ENCODE peak calls at places on chromosome 4, in eight cellular contexts. One of them, this sample, is unnamed.

GRCh38 chr4:168830777-168831512 is 179.1 kb downstream of the CBR4 start:
- DNase-seq in tibial nerve: no peak
- DNase-seq in uterus: no peak
- DNase-seq in ovary: no peak
- DNase-seq in breast epithelium: no peak
- DNase-seq in sigmoid colon: no peak
- DNase-seq in body of pancreas: no peak
- DNase-seq in K562: no peak
- DNase-seq in this sample: no peak

GRCh38 chr4:123649644-123650356 is 253.2 kb downstream of the SPRY1 start:
- DNase-seq in tibial nerve: no peak
- DNase-seq in uterus: peak; percentile 38
- DNase-seq in ovary: peak; percentile 34
- DNase-seq in breast epithelium: no peak
- DNase-seq in sigmoid colon: peak; percentile 75
- DNase-seq in body of pancreas: peak; percentile 75
- DNase-seq in K562: no peak
- DNase-seq in this sample: no peak

GRCh38 chr4:75549019-75549418 is 6.8 kb upstream of the ODAPH start:
- DNase-seq in tibial nerve: no peak
- DNase-seq in uterus: no peak
- DNase-seq in ovary: no peak
- DNase-seq in breast epithelium: no peak
- DNase-seq in sigmoid colon: no peak
- DNase-seq in body of pancreas: no peak
- DNase-seq in K562: no peak
- DNase-seq in this sample: no peak

GRCh38 chr4:53962516-53963225 is 101.7 kb downstream of the CHIC2 start:
- DNase-seq in tibial nerve: no peak
- DNase-seq in uterus: no peak
- DNase-seq in ovary: no peak
- DNase-seq in breast epithelium: no peak
- DNase-seq in sigmoid colon: no peak
- DNase-seq in body of pancreas: no peak
- DNase-seq in K562: no peak
- DNase-seq in this sample: no peak

GRCh38 chr4:1400861-1401408 is 5.3 kb downstream of the NKX1-1 start:
- DNase-seq in tibial nerve: no peak
- DNase-seq in uterus: no peak
- DNase-seq in ovary: no peak
- DNase-seq in breast epithelium: no peak
- DNase-seq in sigmoid colon: peak; percentile 52
- DNase-seq in body of pancreas: no peak
- DNase-seq in K562: no peak
- DNase-seq in this sample: no peak

GRCh38 chr4:83929550-83929949 is 393.6 kb downstream of the GPAT3 start:
- DNase-seq in tibial nerve: no peak
- DNase-seq in uterus: no peak
- DNase-seq in ovary: no peak
- DNase-seq in breast epithelium: no peak
- DNase-seq in sigmoid colon: no peak
- DNase-seq in body of pancreas: no peak
- DNase-seq in K562: no peak
- DNase-seq in this sample: no peak

GRCh38 chr4:61663310-61663709 is 463.2 kb downstream of the ADGRL3 start:
- DNase-seq in tibial nerve: no peak
- DNase-seq in uterus: no peak
- DNase-seq in ovary: no peak
- DNase-seq in breast epithelium: no peak
- DNase-seq in sigmoid colon: peak; percentile 64
- DNase-seq in body of pancreas: no peak
- DNase-seq in K562: no peak
- DNase-seq in this sample: no peak

GRCh38 chr4:98102660-98103059 is 40.6 kb downstream of the STPG2 start:
- DNase-seq in tibial nerve: no peak
- DNase-seq in uterus: no peak
- DNase-seq in ovary: no peak
- DNase-seq in breast epithelium: no peak
- DNase-seq in sigmoid colon: no peak
- DNase-seq in body of pancreas: no peak
- DNase-seq in K562: no peak
- DNase-seq in this sample: no peak

GRCh38 chr4:76687730-76688441 is 210.1 kb downstream of the SOWAHB start:
- DNase-seq in tibial nerve: no peak
- DNase-seq in uterus: no peak
- DNase-seq in ovary: no peak
- DNase-seq in breast epithelium: no peak
- DNase-seq in sigmoid colon: no peak
- DNase-seq in body of pancreas: no peak
- DNase-seq in K562: peak; percentile 44
- DNase-seq in this sample: no peak

GRCh38 chr4:113958766-113959540 is 20.5 kb downstream of the ARSJ start:
- DNase-seq in tibial nerve: no peak
- DNase-seq in uterus: no peak
- DNase-seq in ovary: no peak
- DNase-seq in breast epithelium: no peak
- DNase-seq in sigmoid colon: no peak
- DNase-seq in body of pancreas: no peak
- DNase-seq in K562: no peak
- DNase-seq in this sample: no peak

GRCh38 chr4:3087398-3087797 is 12.9 kb downstream of the HTT start:
- DNase-seq in tibial nerve: no peak
- DNase-seq in uterus: no peak
- DNase-seq in ovary: no peak
- DNase-seq in breast epithelium: no peak
- DNase-seq in sigmoid colon: no peak
- DNase-seq in body of pancreas: no peak
- DNase-seq in K562: no peak
- DNase-seq in this sample: no peak

DNA sequence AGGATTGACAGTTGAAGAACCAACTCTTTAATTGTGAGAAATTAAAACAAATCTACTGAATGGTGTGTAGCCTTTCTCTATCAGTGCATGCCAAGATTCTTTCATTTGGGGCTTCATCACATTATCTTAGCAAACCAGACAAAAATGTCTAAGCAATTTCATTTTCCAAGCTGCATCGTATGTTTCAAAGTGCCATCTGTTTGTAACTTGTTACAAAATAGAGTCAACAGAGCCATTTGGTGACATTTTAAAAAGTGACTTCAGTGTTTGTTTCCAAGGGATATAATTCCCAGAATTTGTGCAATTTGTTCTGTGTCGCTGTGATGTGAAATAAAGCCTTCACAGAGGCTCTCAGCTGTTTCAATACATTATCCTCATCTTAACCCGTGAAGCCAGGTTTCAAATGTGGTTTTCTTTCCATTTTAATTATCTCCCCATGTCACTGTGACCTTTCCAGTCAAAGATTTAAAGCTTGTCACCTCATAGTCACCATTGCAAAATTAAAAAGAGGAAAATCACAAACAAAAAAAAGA is 46.0 kb upstream of the C1QTNF7 start:
- DNase-seq in tibial nerve: no peak
- DNase-seq in uterus: no peak
- DNase-seq in ovary: no peak
- DNase-seq in breast epithelium: no peak
- DNase-seq in sigmoid colon: no peak
- DNase-seq in body of pancreas: no peak
- DNase-seq in K562: no peak
- DNase-seq in this sample: no peak
- H3K4me3 ChIP-seq in tibial nerve: no peak overlapping the region
- H3K4me3 ChIP-seq in uterus: no peak overlapping the region
- H3K4me3 ChIP-seq in ovary: no peak overlapping the region
- H3K4me3 ChIP-seq in breast epithelium: no peak overlapping the region
- H3K4me3 ChIP-seq in sigmoid colon: no peak overlapping the region
- H3K4me3 ChIP-seq in body of pancreas: no peak overlapping the region
- H3K4me3 ChIP-seq in K562: no peak overlapping the region
- H3K4me3 ChIP-seq in this sample: no peak overlapping the region

DNA sequence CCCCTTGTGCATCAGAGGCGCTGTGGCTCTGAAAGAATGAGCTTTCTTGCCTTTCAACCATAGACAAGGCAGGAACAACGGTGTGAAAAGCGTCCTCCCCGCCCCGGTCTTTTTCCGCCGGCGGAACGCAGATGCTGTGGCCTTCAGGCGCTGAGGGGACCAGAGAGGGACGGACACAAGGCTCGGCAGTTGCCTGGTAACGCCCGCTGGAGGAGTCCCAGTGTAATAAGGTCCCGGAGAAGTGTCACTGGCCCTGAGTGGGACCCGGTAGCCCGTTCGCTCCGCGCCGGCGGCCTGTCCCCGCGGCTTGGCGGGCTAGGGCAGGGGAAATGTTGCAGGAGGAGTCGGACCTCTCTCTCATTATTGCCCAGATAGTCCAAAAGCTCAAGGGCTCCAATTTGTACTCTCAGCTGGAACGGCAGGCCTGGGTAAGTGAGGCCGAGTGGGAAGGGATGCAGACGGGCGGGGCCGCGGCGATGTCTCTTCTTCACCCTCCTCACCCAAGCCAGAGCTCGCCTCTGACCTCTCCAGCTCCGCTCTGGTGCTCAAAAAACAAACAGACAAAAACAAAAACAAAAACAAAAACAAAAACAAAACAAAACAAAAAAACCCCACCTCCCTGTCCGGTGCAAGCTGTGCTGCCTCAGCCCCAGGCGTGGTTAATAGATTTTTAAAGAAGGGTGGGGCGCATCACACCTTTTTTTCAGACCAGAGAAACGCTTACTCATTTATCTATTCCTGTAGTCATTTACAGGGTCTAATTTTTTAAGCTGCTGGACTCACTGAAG is at the start of gene TBC1D19:
- DNase-seq in tibial nerve: peak; percentile 64
- DNase-seq in uterus: peak; percentile 83
- DNase-seq in ovary: peak; percentile 85
- DNase-seq in breast epithelium: peak; percentile 86
- DNase-seq in sigmoid colon: peak; percentile 95
- DNase-seq in body of pancreas: peak; percentile 91
- DNase-seq in K562: peak; percentile 84
- DNase-seq in this sample: peak; percentile 83
- TF ChIP-seq POLR2A in tibial nerve: no peak
- TF ChIP-seq POLR2A in uterus: peak; percentile 36
- TF ChIP-seq POLR2A in ovary: no peak
- TF ChIP-seq POLR2A in breast epithelium: no peak
- TF ChIP-seq POLR2A in sigmoid colon: no peak
- TF ChIP-seq POLR2A in body of pancreas: peak; percentile 69
- TF ChIP-seq POLR2A in K562: peak; percentile 60
- TF ChIP-seq POLR2A in this sample: no peak

GRCh38 chr4:151322565-151322964 is 2.8 kb downstream of the SH3D19 start:
- DNase-seq in tibial nerve: no peak
- DNase-seq in uterus: no peak
- DNase-seq in ovary: no peak
- DNase-seq in breast epithelium: no peak
- DNase-seq in sigmoid colon: no peak
- DNase-seq in body of pancreas: no peak
- DNase-seq in K562: no peak
- DNase-seq in this sample: no peak

GRCh38 chr4:151324449-151325319 is 721 bp downstream of the SH3D19 start:
- DNase-seq in tibial nerve: no peak
- DNase-seq in uterus: peak; percentile 41
- DNase-seq in ovary: peak; percentile 53
- DNase-seq in breast epithelium: no peak
- DNase-seq in sigmoid colon: peak; percentile 77
- DNase-seq in body of pancreas: peak; percentile 69
- DNase-seq in K562: peak; percentile 17
- DNase-seq in this sample: no peak

GRCh38 chr4:151329217-151330007 is 4.0 kb upstream of the SH3D19 start:
- DNase-seq in tibial nerve: no peak
- DNase-seq in uterus: no peak
- DNase-seq in ovary: no peak
- DNase-seq in breast epithelium: no peak
- DNase-seq in sigmoid colon: no peak
- DNase-seq in body of pancreas: no peak
- DNase-seq in K562: no peak
- DNase-seq in this sample: no peak

GRCh38 chr4:151324124-151324448 is 1.3 kb downstream of the SH3D19 start:
- DNase-seq in tibial nerve: no peak
- DNase-seq in uterus: no peak
- DNase-seq in ovary: no peak
- DNase-seq in breast epithelium: no peak
- DNase-seq in sigmoid colon: no peak
- DNase-seq in body of pancreas: no peak
- DNase-seq in K562: no peak
- DNase-seq in this sample: no peak

GRCh38 chr4:151325320-151326246 is at the start of gene SH3D19:
- DNase-seq in tibial nerve: peak; percentile 23
- DNase-seq in uterus: peak; percentile 77
- DNase-seq in ovary: peak; percentile 68
- DNase-seq in breast epithelium: peak; percentile 63
- DNase-seq in sigmoid colon: peak; percentile 89
- DNase-seq in body of pancreas: peak; percentile 74
- DNase-seq in K562: no peak
- DNase-seq in this sample: peak; percentile 71
- TF ChIP-seq CTCF in tibial nerve: no peak
- TF ChIP-seq CTCF in uterus: no peak
- TF ChIP-seq CTCF in ovary: no peak
- TF ChIP-seq CTCF in breast epithelium: no peak
- TF ChIP-seq CTCF in sigmoid colon: no peak
- TF ChIP-seq CTCF in body of pancreas: no peak
- TF ChIP-seq CTCF in K562: no peak
- TF ChIP-seq CTCF in this sample: no peak

GRCh38 chr4:73068496-73069337 is 799 bp downstream of the COX18 start:
- DNase-seq in tibial nerve: no peak
- DNase-seq in uterus: no peak
- DNase-seq in ovary: peak; percentile 30
- DNase-seq in breast epithelium: no peak
- DNase-seq in sigmoid colon: no peak
- DNase-seq in body of pancreas: peak; percentile 14
- DNase-seq in K562: peak; percentile 27
- DNase-seq in this sample: no peak

GRCh38 chr4:73066928-73067327 is 2.6 kb downstream of the COX18 start:
- DNase-seq in tibial nerve: no peak
- DNase-seq in uterus: no peak
- DNase-seq in ovary: no peak
- DNase-seq in breast epithelium: no peak
- DNase-seq in sigmoid colon: no peak
- DNase-seq in body of pancreas: no peak
- DNase-seq in K562: no peak
- DNase-seq in this sample: no peak

GRCh38 chr4:73070072-73070385 is 513 bp upstream of the COX18 start:
- DNase-seq in tibial nerve: no peak
- DNase-seq in uterus: no peak
- DNase-seq in ovary: no peak
- DNase-seq in breast epithelium: no peak
- DNase-seq in sigmoid colon: no peak
- DNase-seq in body of pancreas: no peak
- DNase-seq in K562: no peak
- DNase-seq in this sample: no peak

GRCh38 chr4:73069338-73070071 is at the start of gene COX18:
- DNase-seq in tibial nerve: peak; percentile 94
- DNase-seq in uterus: peak; percentile 99
- DNase-seq in ovary: peak; percentile 98
- DNase-seq in breast epithelium: peak; percentile 95
- DNase-seq in sigmoid colon: peak; percentile 99
- DNase-seq in body of pancreas: peak; percentile 99
- DNase-seq in K562: peak; percentile 93
- DNase-seq in this sample: peak; percentile 97

DNA sequence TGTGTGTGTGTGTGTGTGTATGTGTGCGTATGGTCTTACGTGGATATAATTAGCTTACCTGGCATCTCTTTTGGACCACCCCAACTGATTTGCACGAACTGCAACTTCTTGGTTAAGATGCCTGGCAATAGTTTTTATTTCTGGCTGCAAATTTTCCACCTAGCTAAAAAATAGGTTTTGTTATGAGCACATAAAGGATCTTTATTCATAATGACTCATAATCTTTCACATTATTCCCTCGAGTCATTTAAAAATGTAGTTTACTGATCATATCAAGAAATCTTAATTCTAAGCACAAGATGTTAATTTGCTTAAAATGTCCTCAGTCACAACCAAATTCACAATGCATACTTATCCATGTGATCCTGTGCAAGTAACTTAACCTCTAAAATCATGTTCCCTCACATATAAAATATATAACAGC is 1.5 kb downstream of the COX18 start:
- DNase-seq in tibial nerve: no peak
- DNase-seq in uterus: no peak
- DNase-seq in ovary: no peak
- DNase-seq in breast epithelium: no peak
- DNase-seq in sigmoid colon: no peak
- DNase-seq in body of pancreas: no peak
- DNase-seq in K562: no peak
- DNase-seq in this sample: no peak
- H3K4me3 ChIP-seq in tibial nerve: peak overlapping the region; percentile 79
- H3K4me3 ChIP-seq in uterus: peak overlapping the region; percentile 81
- H3K4me3 ChIP-seq in ovary: peak overlapping the region; percentile 59
- H3K4me3 ChIP-seq in breast epithelium: peak overlapping the region; percentile 78
- H3K4me3 ChIP-seq in sigmoid colon: peak overlapping the region; percentile 64
- H3K4me3 ChIP-seq in body of pancreas: no peak overlapping the region
- H3K4me3 ChIP-seq in K562: peak overlapping the region; percentile 65
- H3K4me3 ChIP-seq in this sample: no peak overlapping the region